ENCODE peak calls at places on chromosomes 3 and 15, in nine cellular contexts. V, E, P, R, B, K, A, M and U are unnamed samples.

GRCh38 chr3:72248389-72248761 is 463.4 kb upstream of the PROK2 start:
- DNase-seq in V (no peak), E (no peak), P (no peak), R (no peak), B (no peak), K (no peak), A (no peak), M (no peak), U (no peak)

GRCh38 chr15:84859143-84859542 is 25.3 kb upstream of the SLC28A1 start:
- DNase-seq in V (peak), E (no peak), P (no peak), R (no peak), B (peak), K (no peak), A (no peak), M (no peak), U (no peak)

GRCh38 chr15:62739507-62739906 is 303.0 kb upstream of the TPM1 start:
- DNase-seq in V (no peak), E (no peak), P (no peak), R (no peak), B (no peak), K (no peak), A (no peak), M (no peak), U (peak)

GRCh38 chr3:35857004-35857403 is 217.7 kb downstream of the ARPP21 start:
- DNase-seq in V (no peak), E (peak), P (no peak), R (no peak), B (no peak), K (peak), A (no peak), M (no peak), U (no peak)

GRCh38 chr3:129644836-129645235 is 38.4 kb upstream of the PLXND1 start:
- DNase-seq in V (no peak), E (no peak), P (no peak), R (no peak), B (no peak), K (no peak), A (no peak), M (no peak), U (no peak)

GRCh38 chr3:47716656-47717055 is 65.0 kb downstream of the SMARCC1 start:
- DNase-seq in V (no peak), E (no peak), P (no peak), R (no peak), B (no peak), K (no peak), A (no peak), M (no peak), U (no peak)

GRCh38 chr3:70516081-70516480 is 203.6 kb upstream of the MDFIC2 start:
- DNase-seq in V (no peak), E (no peak), P (no peak), R (no peak), B (no peak), K (no peak), A (no peak), M (no peak), U (no peak)

GRCh38 chr3:183584246-183584913 is 28.9 kb upstream of the KLHL6 start:
- DNase-seq in V (no peak), E (no peak), P (no peak), R (peak), B (no peak), K (no peak), A (no peak), M (no peak), U (peak)

GRCh38 chr3:166451997-166452396 is 614.8 kb upstream of the BCHE start:
- DNase-seq in V (no peak), E (no peak), P (no peak), R (no peak), B (no peak), K (no peak), A (no peak), M (no peak), U (no peak)

GRCh38 chr15:42020713-42021273 is at the start of gene PLA2G4E:
- DNase-seq in V (no peak), E (no peak), P (no peak), R (no peak), B (no peak), K (no peak), A (no peak), M (no peak), U (no peak)

GRCh38 chr3:183158552-183159006 is 4.0 kb downstream of the LAMP3 start:
- DNase-seq in V (no peak), E (peak), P (no peak), R (no peak), B (no peak), K (peak), A (no peak), M (no peak), U (no peak)

GRCh38 chr3:108319428-108320053 is 23.2 kb downstream of the HHLA2 start:
- DNase-seq in V (peak), E (no peak), P (no peak), R (no peak), B (no peak), K (no peak), A (no peak), M (no peak), U (no peak)

GRCh38 chr15:37246065-37246464 is 145.7 kb upstream of the MEIS2 start:
- DNase-seq in V (no peak), E (no peak), P (no peak), R (no peak), B (no peak), K (no peak), A (no peak), M (no peak), U (no peak)

GRCh38 chr3:18423401-18424212 is 1.5 kb downstream of the SATB1 start:
- DNase-seq in V (peak), E (peak), P (peak), R (peak), B (peak), K (peak), A (no peak), M (no peak), U (peak)

GRCh38 chr15:66287461-66288055 is 5.8 kb upstream of the DIS3L start:
- DNase-seq in V (no peak), E (peak), P (no peak), R (no peak), B (no peak), K (no peak), A (peak), M (no peak), U (no peak)

GRCh38 chr3:189070965-189071364 is 100.8 kb upstream of the TPRG1 start:
- DNase-seq in V (no peak), E (no peak), P (no peak), R (no peak), B (no peak), K (no peak), A (no peak), M (no peak), U (no peak)

GRCh38 chr15:69919816-69920215 is 177.9 kb downstream of the TLE3 start:
- DNase-seq in V (no peak), E (no peak), P (no peak), R (no peak), B (peak), K (no peak), A (no peak), M (no peak), U (no peak)

GRCh38 chr3:187464682-187465081 is 96.5 kb downstream of the RTP4 start:
- DNase-seq in V (no peak), E (no peak), P (no peak), R (no peak), B (no peak), K (no peak), A (no peak), M (no peak), U (no peak)

GRCh38 chr3:146881366-146881765 is 276.2 kb upstream of the PLSCR5 start:
- DNase-seq in V (no peak), E (no peak), P (no peak), R (no peak), B (no peak), K (no peak), A (no peak), M (no peak), U (no peak)

GRCh38 chr3:112013058-112013783 is 14.5 kb downstream of the TAGLN3 start:
- DNase-seq in V (peak), E (peak), P (peak), R (peak), B (peak), K (peak), A (no peak), M (peak), U (peak)

GRCh38 chr3:70531063-70531657 is 218.7 kb upstream of the MDFIC2 start:
- DNase-seq in V (no peak), E (peak), P (no peak), R (no peak), B (no peak), K (no peak), A (no peak), M (no peak), U (peak)

GRCh38 chr3:55309336-55309735 is 177.8 kb downstream of the WNT5A start:
- DNase-seq in V (no peak), E (no peak), P (no peak), R (no peak), B (no peak), K (no peak), A (no peak), M (no peak), U (peak)

GRCh38 chr15:100133001-100133400 is 208.8 kb downstream of the ADAMTS17 start:
- DNase-seq in V (no peak), E (no peak), P (no peak), R (no peak), B (no peak), K (no peak), A (no peak), M (no peak), U (no peak)
- TF ChIP-seq CTCF in V (no peak), E (no peak), P (no peak), R (no peak), B (no peak), K (no peak), A (no peak), M (no peak), U (no peak)

DNA sequence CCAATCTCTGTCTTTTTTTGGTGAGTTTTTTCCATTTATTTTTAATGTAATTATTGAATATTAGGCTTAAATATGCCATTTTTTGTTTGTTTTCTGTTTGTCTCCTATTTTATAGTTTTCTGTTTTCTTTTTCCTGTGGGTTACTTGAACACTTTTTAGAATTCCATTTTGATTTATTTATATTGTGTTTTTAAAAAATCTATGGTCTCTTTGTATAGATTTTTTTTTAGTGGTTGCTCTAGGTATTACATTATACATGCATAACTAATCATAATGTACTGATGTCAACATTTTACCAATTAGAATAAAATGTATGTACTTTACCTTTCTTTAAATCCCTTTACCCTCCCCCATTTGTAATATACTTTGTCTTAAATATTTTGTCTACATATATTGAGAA is 56.2 kb downstream of the RASA2 start:
- DNase-seq in V (no peak), E (no peak), P (no peak), R (no peak), B (no peak), K (no peak), A (no peak), M (no peak), U (no peak)
- TF ChIP-seq CTCF in V (no peak), E (no peak), P (no peak), R (no peak), B (no peak), K (no peak), A (no peak), M (peak), U (peak)

GRCh38 chr15:50116477-50116876 is 2.6 kb downstream of the ATP8B4 start:
- DNase-seq in V (no peak), E (no peak), P (no peak), R (no peak), B (no peak), K (no peak), A (no peak), M (no peak), U (peak)
- TF ChIP-seq CTCF in V (no peak), E (no peak), P (no peak), R (no peak), B (no peak), K (peak), A (no peak), M (no peak), U (peak)

GRCh38 chr15:51727141-51727897 is 10.1 kb downstream of the LYSMD2 start:
- DNase-seq in V (no peak), E (no peak), P (no peak), R (no peak), B (no peak), K (no peak), A (no peak), M (no peak), U (peak)
- TF ChIP-seq CTCF in V (no peak), E (no peak), P (no peak), R (no peak), B (no peak), K (peak), A (no peak), M (no peak), U (peak)

DNA sequence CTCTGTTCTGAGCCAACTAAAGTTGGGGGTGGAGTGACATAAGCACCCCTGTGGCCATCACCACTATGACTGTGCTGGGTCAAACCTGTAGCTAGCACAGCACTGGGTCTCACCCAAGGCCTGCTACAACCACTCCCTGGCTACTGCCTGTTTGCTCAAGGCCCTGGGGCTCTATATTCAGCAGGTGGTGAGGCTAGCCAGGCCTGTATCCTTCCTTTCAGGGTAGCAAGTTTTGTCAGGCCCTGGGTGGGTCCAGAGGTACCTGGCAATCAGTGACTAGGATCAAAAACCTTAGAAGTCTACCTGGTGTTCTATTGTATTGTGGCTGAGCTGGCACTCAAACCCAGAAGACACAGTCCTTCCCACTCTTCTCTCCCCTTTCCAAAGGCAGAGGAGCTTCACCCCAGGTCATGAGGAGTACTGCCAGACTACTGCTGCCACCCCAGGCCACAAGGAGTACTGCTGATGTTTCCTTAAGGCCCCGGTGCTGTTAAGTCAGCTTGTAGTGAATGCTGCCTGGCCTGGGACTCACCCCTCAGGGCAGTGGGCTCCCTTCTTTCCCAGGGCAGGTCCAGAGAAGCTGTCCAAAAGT is 170.8 kb downstream of the IGSF11 start:
- DNase-seq in V (no peak), E (no peak), P (no peak), R (no peak), B (no peak), K (no peak), A (no peak), M (no peak), U (no peak)
- TF ChIP-seq CTCF in V (no peak), E (no peak), P (no peak), R (no peak), B (no peak), K (peak), A (peak), M (no peak), U (no peak)

DNA sequence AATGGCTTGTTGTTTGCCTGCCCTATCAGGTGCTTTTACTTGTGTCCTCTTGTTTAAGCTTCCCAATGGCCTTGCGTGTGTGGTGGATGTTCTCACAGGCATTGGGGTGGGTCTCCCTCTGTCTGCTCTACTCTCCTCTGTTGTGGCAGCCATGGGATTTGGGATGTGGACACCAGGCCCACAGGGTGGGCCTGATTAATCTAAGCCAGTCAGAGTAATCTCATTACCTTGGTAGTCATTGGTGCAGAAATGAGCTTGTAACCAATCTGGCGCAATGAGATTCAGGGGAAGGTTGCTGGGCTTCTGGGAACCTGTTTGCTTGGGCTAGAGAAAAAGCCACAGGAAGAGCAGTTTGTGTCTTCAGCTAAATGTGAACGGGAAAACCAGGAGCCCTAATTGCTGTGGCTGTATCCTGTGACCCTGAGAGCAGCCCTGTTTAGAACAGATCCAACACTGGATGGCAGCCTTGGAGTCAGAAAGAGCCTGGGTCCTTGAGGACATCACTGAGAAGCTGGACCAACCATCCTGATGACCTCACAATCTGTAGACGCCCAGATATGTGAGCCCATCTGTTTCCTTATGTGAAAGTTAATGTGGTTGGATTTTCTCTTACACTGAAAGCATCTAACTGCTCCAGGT is 157.3 kb upstream of the UBE2E1 start:
- DNase-seq in V (no peak), E (no peak), P (no peak), R (no peak), B (no peak), K (no peak), A (no peak), M (no peak), U (peak)
- TF ChIP-seq CTCF in V (no peak), E (no peak), P (no peak), R (no peak), B (no peak), K (no peak), A (no peak), M (no peak), U (peak)

GRCh38 chr3:148631124-148631903 is 66.4 kb upstream of the AGTR1 start:
- DNase-seq in V (no peak), E (no peak), P (no peak), R (no peak), B (no peak), K (no peak), A (no peak), M (no peak), U (no peak)
- TF ChIP-seq CTCF in V (no peak), E (no peak), P (no peak), R (no peak), B (no peak), K (no peak), A (peak), M (no peak), U (peak)

DNA sequence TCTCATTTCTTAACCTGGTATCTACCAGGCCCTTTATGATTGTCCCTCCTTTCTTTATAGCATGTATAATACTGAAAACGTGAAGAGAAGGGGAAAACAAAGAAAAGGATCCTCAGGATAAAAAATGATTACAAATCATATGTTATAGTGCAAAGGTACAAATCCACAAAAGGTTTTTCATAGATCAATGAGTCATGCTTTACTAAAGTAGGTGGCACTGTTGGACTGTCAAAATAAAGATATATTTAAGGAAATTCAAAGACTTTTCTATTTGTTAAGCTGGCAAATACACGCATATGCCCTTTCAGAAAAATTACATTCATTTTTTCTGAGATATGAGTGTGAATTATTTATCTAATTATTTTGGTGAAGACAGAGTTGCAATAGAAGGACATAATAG is 151.6 kb downstream of the CADM2 start:
- DNase-seq in V (no peak), E (no peak), P (no peak), R (no peak), B (no peak), K (no peak), A (no peak), M (no peak), U (no peak)
- TF ChIP-seq CTCF in V (no peak), E (no peak), P (no peak), R (no peak), B (no peak), K (no peak), A (no peak), M (no peak), U (no peak)